ENCODE peak calls at places on chromosomes 12 and 14, in ten cellular contexts. J is NCI-H1436; N is activated T-cell treated with anti-CD3 and anti-CD28 coated beads, Interleukin-2, amount 50 U/mL, for 1 hour; U is GM13977; P is HFF-Myc; Q is HCEC 1CT; S is activated naive CD4-positive, alpha-beta T cell treated with anti-CD3 and anti-CD28 coated beads, Interleukin-2, amount 50 U/mL, for 72 hours; W is anterior cingulate cortex; C is tibial artery; G is activated CD4-positive, CD25-positive, alpha-beta regulatory T cell treated with anti-CD3 and anti-CD28 coated beads, Interleukin-2, amount 50 U/mL, for 16 hours. F is an unnamed sample.

GRCh38 chr14:21672116-21672515 is 1.5 kb downstream of the OR4E1 start:
- DNase-seq in J (no peak), N (no peak), Q (peak), S (no peak), C (no peak), P (no peak), W (no peak), U (no peak), G (no peak), F (no peak)

GRCh38 chr14:73764881-73765280 is 50.7 kb upstream of the PNMA1 start:
- DNase-seq in U (no peak), C (peak), J (no peak), Q (no peak), N (no peak), S (no peak), G (no peak), W (peak), P (no peak), F (no peak)

GRCh38 chr14:92940543-92940942 is 17.6 kb downstream of the CHGA start:
- DNase-seq in U (no peak), J (no peak), S (no peak), W (no peak), Q (no peak), C (no peak), P (no peak), N (no peak), G (no peak), F (no peak)

GRCh38 chr12:91852646-91853045 is 293.0 kb downstream of the BTG1 start:
- DNase-seq in J (no peak), Q (peak), G (no peak), U (no peak), C (no peak), P (no peak), W (no peak), N (no peak), S (no peak), F (no peak)

GRCh38 chr12:70638639-70639349 is 1.6 kb upstream of the PTPRB start:
- DNase-seq in Q (peak), J (no peak), G (no peak), N (no peak), C (no peak), S (no peak), U (no peak), P (no peak), W (no peak), F (no peak)

GRCh38 chr12:51976376-51977160 is 25.1 kb downstream of the ACVR1B start:
- DNase-seq in U (no peak), P (no peak), S (no peak), G (no peak), J (no peak), Q (peak), C (no peak), W (no peak), N (no peak), F (no peak)

GRCh38 chr14:69268763-69269162 is 8.8 kb downstream of the GALNT16 start:
- DNase-seq in N (no peak), P (no peak), S (no peak), U (no peak), J (no peak), G (no peak), C (peak), Q (peak), W (no peak), F (no peak)

GRCh38 chr14:91419044-91419397 is 1.4 kb upstream of the CCDC88C start:
- DNase-seq in U (no peak), J (no peak), Q (no peak), G (no peak), C (no peak), N (no peak), W (no peak), P (no peak), S (no peak), F (peak)

GRCh38 chr14:98840511-98840910 is 431.5 kb downstream of the BCL11B start:
- DNase-seq in N (no peak), P (no peak), C (no peak), W (no peak), S (no peak), G (no peak), J (no peak), Q (no peak), U (no peak), F (no peak)

GRCh38 chr12:125203145-125203765 is 138.0 kb downstream of the AACS start:
- DNase-seq in J (peak), G (no peak), W (no peak), S (no peak), N (no peak), U (peak), P (no peak), Q (no peak), C (no peak), F (no peak)

GRCh38 chr14:33363687-33364086 is 425.0 kb downstream of the NPAS3 start:
- DNase-seq in J (no peak), N (no peak), G (no peak), U (no peak), C (no peak), P (no peak), Q (no peak), W (no peak), S (no peak), F (no peak)

GRCh38 chr14:85333313-85333712 is 196.6 kb upstream of the FLRT2 start:
- DNase-seq in P (peak), W (no peak), G (no peak), Q (peak), C (no peak), U (no peak), S (no peak), J (no peak), N (no peak), F (no peak)